ENCODE peak calls at places on chromosomes 13 and 19, in four cellular contexts. One of them, this sample, is unnamed.
A peak's percentile ranks its signal among the peaks of the same experiment; 100 is the strongest.

GRCh38 chr13:54368387-54368786 is 1339.8 kb downstream of the OLFM4 start:
- DNase-seq in HepG2: no peak
- DNase-seq in A549: no peak
- DNase-seq in SK-N-SH: no peak
- DNase-seq in this sample: no peak

GRCh38 chr19:20167020-20167644 is at the start of gene ZNF486:
- DNase-seq in A549: peak; percentile 4
- DNase-seq in HepG2: peak; percentile 80
- DNase-seq in SK-N-SH: peak; percentile 85
- DNase-seq in this sample: peak; percentile 95

GRCh38 chr19:47663435-47663910 is 49.7 kb upstream of the EHD2 start:
- DNase-seq in HepG2: peak; percentile 14
- DNase-seq in A549: peak; percentile 31
- DNase-seq in SK-N-SH: no peak
- DNase-seq in this sample: no peak

GRCh38 chr19:10316229-10317044 is 622 bp upstream of the FDX2 start:
- DNase-seq in HepG2: no peak
- DNase-seq in A549: no peak
- DNase-seq in SK-N-SH: peak; percentile 88
- DNase-seq in this sample: no peak

GRCh38 chr13:91359071-91359470 is 11.6 kb downstream of the MIR17HG start:
- DNase-seq in A549: no peak
- DNase-seq in HepG2: no peak
- DNase-seq in SK-N-SH: no peak
- DNase-seq in this sample: no peak

GRCh38 chr13:31627097-31627496 is 112.2 kb upstream of the RXFP2 start:
- DNase-seq in SK-N-SH: no peak
- DNase-seq in HepG2: no peak
- DNase-seq in A549: no peak
- DNase-seq in this sample: no peak

GRCh38 chr13:68708336-68708908 is 1399.2 kb upstream of the ATXN8OS start:
- DNase-seq in SK-N-SH: no peak
- DNase-seq in A549: no peak
- DNase-seq in HepG2: no peak
- DNase-seq in this sample: no peak

GRCh38 chr13:36074659-36075058 is 56.5 kb downstream of the DCLK1 start:
- DNase-seq in HepG2: no peak
- DNase-seq in A549: no peak
- DNase-seq in SK-N-SH: no peak
- DNase-seq in this sample: no peak

GRCh38 chr13:71619096-71619495 is 247.9 kb downstream of the DACH1 start:
- DNase-seq in A549: no peak
- DNase-seq in SK-N-SH: no peak
- DNase-seq in HepG2: no peak
- DNase-seq in this sample: no peak

GRCh38 chr19:31595521-31595920 is 246.3 kb upstream of the TSHZ3 start:
- DNase-seq in A549: no peak
- DNase-seq in HepG2: no peak
- DNase-seq in SK-N-SH: no peak
- DNase-seq in this sample: no peak

GRCh38 chr19:35872180-35872579 is 3.8 kb downstream of the APLP1 start:
- DNase-seq in HepG2: no peak
- DNase-seq in SK-N-SH: no peak
- DNase-seq in A549: peak; percentile 56
- DNase-seq in this sample: no peak

GRCh38 chr19:46404884-46405658 is 8.3 kb downstream of the CCDC8 start:
- DNase-seq in A549: peak; percentile 77
- DNase-seq in HepG2: peak; percentile 56
- DNase-seq in SK-N-SH: no peak
- DNase-seq in this sample: no peak

GRCh38 chr13:28077231-28077630 is 23.1 kb downstream of the FLT3 start:
- DNase-seq in SK-N-SH: no peak
- DNase-seq in HepG2: no peak
- DNase-seq in A549: no peak
- DNase-seq in this sample: no peak

GRCh38 chr13:42893346-42893745 is 98.7 kb downstream of the EPSTI1 start:
- DNase-seq in SK-N-SH: no peak
- DNase-seq in A549: no peak
- DNase-seq in HepG2: no peak
- DNase-seq in this sample: peak; percentile 34

GRCh38 chr13:74218291-74218690 is 84.1 kb upstream of the KLF12 start:
- DNase-seq in A549: no peak
- DNase-seq in HepG2: no peak
- DNase-seq in SK-N-SH: no peak
- DNase-seq in this sample: no peak

GRCh38 chr13:30577381-30577780 is 40.3 kb upstream of the USPL1 start:
- DNase-seq in A549: peak; percentile 43
- DNase-seq in HepG2: peak; percentile 13
- DNase-seq in SK-N-SH: no peak
- DNase-seq in this sample: no peak

GRCh38 chr13:79194272-79194671 is 211.8 kb downstream of the RBM26 start:
- DNase-seq in HepG2: no peak
- DNase-seq in SK-N-SH: no peak
- DNase-seq in A549: no peak
- DNase-seq in this sample: no peak

GRCh38 chr19:14475251-14476073 is at the start of gene PTGER1:
- DNase-seq in SK-N-SH: peak; percentile 89
- DNase-seq in HepG2: no peak
- DNase-seq in A549: peak; percentile 41
- DNase-seq in this sample: no peak

GRCh38 chr19:33492951-33493350 is 28.6 kb downstream of the PEPD start:
- DNase-seq in HepG2: no peak
- DNase-seq in A549: no peak
- DNase-seq in SK-N-SH: no peak
- DNase-seq in this sample: no peak

GRCh38 chr19:41565384-41565730 is 10.6 kb upstream of the CEACAM21 start:
- DNase-seq in SK-N-SH: no peak
- DNase-seq in HepG2: no peak
- DNase-seq in A549: no peak
- DNase-seq in this sample: no peak

GRCh38 chr13:41562083-41562482 is 104.7 kb downstream of the RGCC start:
- DNase-seq in SK-N-SH: no peak
- DNase-seq in HepG2: no peak
- DNase-seq in A549: no peak
- DNase-seq in this sample: peak; percentile 49

GRCh38 chr13:59787679-59788078 is 376.0 kb downstream of the DIAPH3 start:
- DNase-seq in A549: no peak
- DNase-seq in SK-N-SH: no peak
- DNase-seq in HepG2: no peak
- DNase-seq in this sample: no peak

GRCh38 chr19:4676955-4677731 is 7.0 kb upstream of the MYDGF start:
- DNase-seq in SK-N-SH: peak; percentile 69
- DNase-seq in A549: peak; percentile 81
- DNase-seq in HepG2: peak; percentile 69
- DNase-seq in this sample: peak; percentile 18

DNA sequence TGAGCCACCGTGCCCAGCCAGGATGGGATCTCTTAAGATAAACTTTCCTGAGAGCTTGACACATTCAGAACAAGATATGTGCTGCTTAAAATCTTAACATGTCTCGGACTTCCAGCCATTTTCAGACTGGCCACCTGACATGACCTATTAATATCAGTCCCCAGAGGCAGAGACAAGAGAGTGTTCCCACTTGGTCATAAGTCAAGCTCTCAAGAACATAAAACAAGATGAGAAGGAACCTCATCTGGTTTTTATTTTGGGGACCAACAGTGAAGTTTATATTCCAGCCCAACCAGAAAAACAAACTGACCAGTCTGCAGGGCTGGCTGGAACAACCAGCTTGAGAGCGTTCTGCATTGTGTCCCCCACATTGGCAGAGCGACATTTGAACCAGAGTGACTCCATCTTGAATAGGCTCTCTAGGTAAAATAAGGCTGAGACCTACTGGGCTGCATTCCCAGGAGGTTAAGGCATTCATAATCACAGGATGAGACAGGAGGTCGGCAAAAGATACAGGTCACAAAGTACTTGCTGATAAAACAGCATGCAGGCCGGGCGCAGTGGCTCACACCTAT is 21.8 kb upstream of the PLEKHF1 start:
- DNase-seq in A549: no peak
- DNase-seq in SK-N-SH: no peak
- DNase-seq in HepG2: no peak
- DNase-seq in this sample: no peak
- TF ChIP-seq MAX in A549: no peak
- TF ChIP-seq MAX in SK-N-SH: no peak
- TF ChIP-seq MAX in HepG2: no peak
- TF ChIP-seq MAX in this sample: no peak

DNA sequence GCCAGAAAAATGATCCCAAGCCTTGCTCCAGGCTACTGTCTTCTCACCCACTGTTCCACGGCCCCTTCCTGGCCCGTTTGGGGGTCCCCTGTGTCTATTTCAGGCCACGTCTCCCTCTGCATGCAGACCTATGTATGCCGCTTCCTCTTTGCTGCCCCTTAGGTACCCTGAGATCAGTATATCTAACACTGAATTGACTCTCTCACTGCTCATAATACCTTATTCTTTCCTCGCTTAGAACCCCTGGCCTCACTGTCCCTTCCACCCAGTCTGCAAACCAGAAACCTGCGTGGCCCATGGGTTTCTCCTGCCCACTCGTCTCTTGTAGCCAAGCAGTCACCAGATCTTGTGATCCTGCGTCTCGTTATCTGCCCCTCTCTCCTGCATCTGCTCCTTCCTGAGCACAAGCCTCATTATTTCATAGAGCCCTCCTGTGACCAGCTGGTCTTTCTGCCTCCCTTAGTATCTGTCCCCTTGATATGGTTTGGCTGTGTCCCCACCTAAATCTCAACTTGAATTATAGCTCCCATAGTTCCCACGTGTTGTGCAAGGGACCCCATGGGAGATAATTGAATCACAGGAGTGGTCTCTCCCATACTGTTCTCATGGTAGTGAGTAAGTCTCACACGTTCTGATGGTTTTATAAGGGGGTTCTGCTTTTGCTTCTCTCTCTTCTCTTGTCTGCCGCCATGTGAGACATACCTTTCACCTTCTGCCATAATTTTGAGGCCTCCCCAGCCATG is 109.0 kb upstream of the RNF113B start:
- DNase-seq in SK-N-SH: no peak
- DNase-seq in A549: no peak
- DNase-seq in HepG2: no peak
- DNase-seq in this sample: no peak
- H3K27ac ChIP-seq in SK-N-SH: no peak overlapping the region
- H3K27ac ChIP-seq in A549: no peak overlapping the region
- H3K27ac ChIP-seq in HepG2: no peak overlapping the region
- H3K27ac ChIP-seq in this sample: no peak overlapping the region

GRCh38 chr19:372306-372890 is 27.8 kb upstream of the MIER2 start:
- DNase-seq in SK-N-SH: peak; percentile 81
- DNase-seq in A549: no peak
- DNase-seq in HepG2: no peak
- DNase-seq in this sample: peak; percentile 30

GRCh38 chr19:373391-374182 is 29.0 kb upstream of the MIER2 start:
- DNase-seq in HepG2: no peak
- DNase-seq in SK-N-SH: no peak
- DNase-seq in A549: no peak
- DNase-seq in this sample: no peak

GRCh38 chr19:370641-371330 is 26.2 kb upstream of the MIER2 start:
- DNase-seq in SK-N-SH: no peak
- DNase-seq in A549: no peak
- DNase-seq in HepG2: no peak
- DNase-seq in this sample: no peak

GRCh38 chr19:369876-370275 is 25.3 kb upstream of the MIER2 start:
- DNase-seq in HepG2: no peak
- DNase-seq in SK-N-SH: no peak
- DNase-seq in A549: no peak
- DNase-seq in this sample: no peak

GRCh38 chr19:371501-372160 is 27.0 kb upstream of the MIER2 start:
- DNase-seq in SK-N-SH: peak; percentile 72
- DNase-seq in A549: no peak
- DNase-seq in HepG2: no peak
- DNase-seq in this sample: no peak
- TF ChIP-seq MAX in SK-N-SH: no peak
- TF ChIP-seq MAX in A549: no peak
- TF ChIP-seq MAX in HepG2: no peak
- TF ChIP-seq MAX in this sample: no peak

DNA sequence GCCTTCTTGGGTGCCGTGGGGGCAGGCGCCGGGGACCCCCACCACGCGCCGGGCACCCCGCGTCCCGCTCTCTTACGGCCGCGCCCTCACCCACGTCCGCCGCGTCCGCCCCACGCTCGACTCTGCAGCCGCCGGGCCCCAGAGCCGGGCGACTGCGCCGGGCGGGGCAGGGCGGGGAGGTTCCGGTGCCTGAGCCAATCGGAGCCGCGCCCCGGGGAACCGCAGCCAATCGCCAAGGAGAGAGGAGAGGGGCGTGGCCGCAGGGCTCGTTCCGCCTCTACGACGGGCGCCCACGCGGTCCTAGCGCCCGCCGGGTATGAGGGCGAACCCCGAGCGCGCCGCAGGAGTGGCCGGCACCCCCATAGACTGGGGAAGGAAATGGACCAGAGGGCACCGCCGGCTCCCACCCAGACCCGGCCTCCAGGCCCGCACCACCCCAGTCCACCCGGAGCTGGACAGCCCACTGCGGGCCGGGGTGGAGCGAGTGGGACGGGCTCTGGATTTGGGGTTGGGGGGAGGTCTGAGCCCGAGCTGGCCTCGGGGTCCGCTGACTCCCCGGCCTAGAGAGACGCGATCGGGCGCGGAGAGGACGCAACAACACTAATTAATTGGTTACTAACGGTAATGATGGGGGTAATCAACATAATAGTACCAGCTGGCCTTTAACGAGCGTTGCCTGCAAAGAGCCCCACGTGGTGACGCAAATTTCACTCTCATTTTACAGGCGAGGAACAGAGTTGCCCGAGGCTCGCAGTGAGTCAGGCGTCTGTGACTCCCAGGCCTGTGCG is at the start of gene MFSD12:
- DNase-seq in A549: peak; percentile 92
- DNase-seq in SK-N-SH: peak; percentile 100
- DNase-seq in HepG2: peak; percentile 80
- DNase-seq in this sample: peak; percentile 91
- H3K27ac ChIP-seq in A549: peak within 1 kb of the TSS; percentile 89
- H3K27ac ChIP-seq in SK-N-SH: peak within 1 kb of the TSS; percentile 59
- H3K27ac ChIP-seq in HepG2: no peak within 1 kb of the TSS
- H3K27ac ChIP-seq in this sample: peak within 1 kb of the TSS; percentile 21

GRCh38 chr13:113802090-113802531 is 43.1 kb downstream of the TMEM255B start:
- DNase-seq in HepG2: peak; percentile 13
- DNase-seq in A549: peak; percentile 31
- DNase-seq in SK-N-SH: peak; percentile 97
- DNase-seq in this sample: no peak
- TF ChIP-seq MAX in HepG2: peak; percentile 43
- TF ChIP-seq MAX in A549: no peak
- TF ChIP-seq MAX in SK-N-SH: no peak
- TF ChIP-seq MAX in this sample: no peak

GRCh38 chr19:17419154-17419490 is 725 bp upstream of the MVB12A start:
- DNase-seq in HepG2: no peak
- DNase-seq in A549: no peak
- DNase-seq in SK-N-SH: no peak
- DNase-seq in this sample: no peak
- H3K27ac ChIP-seq in HepG2: peak overlapping the region; percentile 65
- H3K27ac ChIP-seq in A549: peak overlapping the region; percentile 72
- H3K27ac ChIP-seq in SK-N-SH: peak overlapping the region; percentile 59
- H3K27ac ChIP-seq in this sample: peak overlapping the region; percentile 64

DNA sequence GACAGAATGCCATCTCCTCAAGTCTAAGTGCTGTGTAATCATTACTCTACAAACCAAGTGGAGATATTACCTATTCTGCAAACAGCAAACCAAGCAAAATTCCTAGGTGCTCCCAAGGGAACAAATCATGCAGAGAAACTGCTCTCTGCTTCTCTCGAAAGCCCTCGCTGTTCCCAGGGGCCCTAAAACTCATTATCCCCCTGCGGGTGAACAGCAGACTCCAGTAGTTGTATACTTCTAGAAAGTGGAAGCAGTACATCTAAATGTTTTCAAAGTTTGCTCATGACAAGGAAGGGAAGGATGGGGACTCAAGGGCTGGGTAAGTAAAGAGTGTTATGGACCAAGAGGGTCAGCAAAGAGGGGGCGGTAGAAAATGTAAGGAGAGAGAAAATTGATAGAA is 3.2 kb downstream of the DLEU7 start:
- DNase-seq in HepG2: no peak
- DNase-seq in A549: no peak
- DNase-seq in SK-N-SH: no peak
- DNase-seq in this sample: no peak
- TF ChIP-seq MAX in HepG2: no peak
- TF ChIP-seq MAX in A549: no peak
- TF ChIP-seq MAX in SK-N-SH: no peak
- TF ChIP-seq MAX in this sample: no peak

This sample was measured in endothelial cell of umbilical vein.